ENCODE peak calls at places on chromosomes 16 and 17, in four cellular contexts. S is lower leg skin, B is activated T-helper 1 cell treated with Interleukin-2 at 50 U/mL for 16 hours, N is EL. M is an unnamed sample.

GRCh38 chr17:62898239-62898864 is 67.7 kb upstream of the TANC2 start:
- DNase-seq in S (no peak), B (no peak), N (peak), M (no peak)

GRCh38 chr17:77366206-77366557 is 225.4 kb downstream of the SEC14L1 start:
- DNase-seq in S (no peak), B (no peak), N (no peak), M (no peak)

GRCh38 chr17:83053779-83054451 is 25.5 kb upstream of the METRNL start:
- DNase-seq in S (peak), B (no peak), N (no peak), M (no peak)

GRCh38 chr16:51151435-51151950 is 423 bp upstream of the SALL1 start:
- DNase-seq in S (no peak), B (no peak), N (peak), M (peak)

GRCh38 chr17:5883775-5884665 is 186.2 kb upstream of the WSCD1 start:
- DNase-seq in S (no peak), B (no peak), N (peak), M (no peak)

GRCh38 chr16:29784901-29785500 is 5.5 kb upstream of the KIF22 start:
- DNase-seq in S (peak), B (peak), N (peak), M (peak)

GRCh38 chr17:73861543-73861942 is 217.3 kb upstream of the SDK2 start:
- DNase-seq in S (no peak), B (no peak), N (no peak), M (no peak)

GRCh38 chr17:72588961-72589360 is 468.1 kb downstream of the SOX9 start:
- DNase-seq in S (peak), B (no peak), N (peak), M (peak)

GRCh38 chr16:70433456-70434103 is 5.3 kb downstream of the ST3GAL2 start:
- DNase-seq in S (no peak), B (no peak), N (peak), M (no peak)

GRCh38 chr16:11604783-11605563 is 18.3 kb upstream of the LITAF start:
- DNase-seq in S (no peak), B (no peak), N (no peak), M (no peak)

GRCh38 chr16:85715169-85716015 is 26.6 kb upstream of the GINS2 start:
- DNase-seq in S (no peak), B (no peak), N (no peak), M (no peak)

GRCh38 chr17:61234102-61234750 is 165.4 kb upstream of the TBX2 start:
- DNase-seq in S (no peak), B (no peak), N (no peak), M (no peak)

GRCh38 chr17:4583796-4584124 is 569 bp upstream of the SMTNL2 start:
- DNase-seq in S (no peak), B (no peak), N (peak), M (peak)

GRCh38 chr17:60971515-60972369 is 294.1 kb downstream of the BCAS3 start:
- DNase-seq in S (no peak), B (peak), N (peak), M (peak)

GRCh38 chr17:3528604-3529511 is 28.8 kb downstream of the TRPV3 start:
- DNase-seq in S (no peak), B (no peak), N (no peak), M (no peak)

GRCh38 chr17:42484304-42484703 is 25.6 kb downstream of the ATP6V0A1 start:
- DNase-seq in S (no peak), B (peak), N (no peak), M (no peak)

GRCh38 chr17:65099941-65100315 is 37.2 kb upstream of the RGS9 start:
- DNase-seq in S (peak), B (peak), N (peak), M (peak)

GRCh38 chr17:19651461-19652238 is 3.1 kb downstream of the ALDH3A2 start:
- DNase-seq in S (no peak), B (no peak), N (no peak), M (no peak)

GRCh38 chr16:65333298-65333697 is 211.4 kb upstream of the CDH11 start:
- DNase-seq in S (no peak), B (no peak), N (no peak), M (no peak)

GRCh38 chr16:71919033-71919432 is 23.7 kb downstream of the IST1 start:
- DNase-seq in S (no peak), B (no peak), N (no peak), M (no peak)

GRCh38 chr17:6555331-6556120 is 829 bp downstream of the PITPNM3 start:
- DNase-seq in S (no peak), B (no peak), N (peak), M (peak)